ENCODE peak calls at places on chromosomes 13 and 19, in four cellular contexts. D is GM12892, U is GM12878, F is K562. O is an unnamed sample.

GRCh38 chr13:110028311-110028710 is 241.9 kb upstream of the IRS2 start:
- DNase-seq in U (no peak), D (no peak), F (no peak), O (no peak)

GRCh38 chr19:12858041-12858928 is 20.0 kb downstream of the MAST1 start:
- DNase-seq in U (no peak), F (no peak), D (no peak), O (no peak)

GRCh38 chr19:16571283-16571682 is 932 bp downstream of the SLC35E1 start:
- DNase-seq in D (no peak), F (no peak), U (no peak), O (no peak)

GRCh38 chr13:28671393-28671792 is 12.5 kb downstream of the POMP start:
- DNase-seq in F (no peak), U (no peak), D (no peak), O (no peak)

GRCh38 chr19:8361921-8362793 is 1.8 kb upstream of the ANGPTL4 start:
- DNase-seq in F (no peak), U (no peak), D (no peak), O (no peak)

GRCh38 chr19:15427350-15427700 is 8.5 kb upstream of the AKAP8L start:
- DNase-seq in D (no peak), U (no peak), F (no peak), O (no peak)

GRCh38 chr19:15337202-15337601 is 4.9 kb upstream of the BRD4 start:
- DNase-seq in U (no peak), F (no peak), D (no peak), O (no peak)

GRCh38 chr13:51453959-51454703 is 1.3 kb upstream of the INTS6 start:
- DNase-seq in D (no peak), F (peak), U (no peak), O (no peak)

GRCh38 chr13:45419945-45420344 is 1.8 kb upstream of the SLC25A30 start:
- DNase-seq in U (no peak), D (no peak), F (no peak), O (no peak)

GRCh38 chr13:34025746-34026145 is 207.8 kb downstream of the RFC3 start:
- DNase-seq in F (no peak), D (no peak), U (no peak), O (no peak)

GRCh38 chr19:30649934-30650614 is 277.9 kb downstream of the ZNF536 start:
- DNase-seq in U (peak), D (no peak), F (peak), O (peak)

GRCh38 chr13:99655351-99656091 is 154.2 kb downstream of the TM9SF2 start:
- DNase-seq in D (no peak), U (no peak), F (no peak), O (no peak)

GRCh38 chr13:21100211-21100610 is 38.8 kb upstream of the LATS2 start:
- DNase-seq in U (no peak), D (no peak), F (no peak), O (no peak)

GRCh38 chr19:37990362-37990761 is 83.4 kb downstream of the SIPA1L3 start:
- DNase-seq in U (no peak), F (no peak), D (no peak), O (no peak)

GRCh38 chr13:28047784-28048388 is 52.5 kb downstream of the FLT3 start:
- DNase-seq in F (no peak), D (peak), U (peak), O (no peak)

GRCh38 chr13:53100394-53101063 is 71.9 kb downstream of the OLFM4 start:
- DNase-seq in F (no peak), D (no peak), U (no peak), O (no peak)

GRCh38 chr13:27789153-27789494 is 3.2 kb upstream of the GSX1 start:
- DNase-seq in U (no peak), D (no peak), F (no peak), O (no peak)

GRCh38 chr19:49339364-49340068 is 4.3 kb downstream of the CD37 start:
- DNase-seq in U (no peak), D (no peak), F (peak), O (no peak)
- TF ChIP-seq POLR2AphosphoS5 in U (no peak), D (no peak), F (no peak), O (no peak)

GRCh38 chr19:44212250-44212864 is at the start of gene ZNF227:
- DNase-seq in D (peak), U (peak), F (peak), O (peak)
- TF ChIP-seq POLR2A in D (peak), U (peak), F (peak), O (peak)

GRCh38 chr19:1441677-1442438 is 3.7 kb downstream of the RPS15 start:
- DNase-seq in D (no peak), U (no peak), F (no peak), O (no peak)

GRCh38 chr19:1438933-1439358 is 750 bp downstream of the RPS15 start:
- DNase-seq in F (no peak), D (no peak), U (no peak), O (no peak)

GRCh38 chr19:1440418-1440801 is 2.2 kb downstream of the RPS15 start:
- DNase-seq in U (no peak), F (no peak), D (no peak), O (no peak)

GRCh38 chr19:1438035-1438932 is at the start of gene RPS15:
- DNase-seq in U (peak), D (peak), F (peak), O (peak)

DNA sequence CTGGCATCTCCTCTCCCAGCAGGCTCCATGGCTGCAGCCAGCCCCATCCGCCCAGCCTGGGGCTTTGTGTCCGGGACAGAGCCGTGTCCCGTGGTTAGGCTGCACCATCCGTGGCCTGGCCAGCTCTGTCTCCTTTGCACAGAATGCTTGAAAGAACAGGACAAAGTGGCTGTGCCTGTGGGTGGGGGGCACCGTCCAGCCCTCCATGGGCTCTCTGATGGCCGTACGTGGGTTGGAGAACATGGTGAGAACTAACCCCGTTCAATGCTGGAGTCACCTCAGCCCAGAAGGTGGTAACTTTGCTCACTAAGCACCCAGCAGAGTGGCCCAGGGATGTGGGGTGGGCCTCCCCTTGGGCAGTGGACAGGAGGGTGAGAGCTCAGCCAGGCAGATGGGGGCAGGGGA is 2.8 kb downstream of the RPS15 start:
- DNase-seq in F (no peak), U (no peak), D (no peak), O (no peak)
- TF ChIP-seq TAF1 in F (no peak), U (no peak), D (no peak), O (no peak)

GRCh38 chr19:35508129-35508528 is 5.3 kb downstream of the DMKN start:
- DNase-seq in D (no peak), U (no peak), F (no peak), O (no peak)

GRCh38 chr19:35509018-35509652 is 4.3 kb downstream of the DMKN start:
- DNase-seq in F (peak), D (peak), U (peak), O (no peak)

GRCh38 chr19:35509861-35510625 is 3.4 kb downstream of the DMKN start:
- DNase-seq in U (no peak), F (peak), D (peak), O (peak)

GRCh38 chr19:35505956-35506355 is 7.5 kb downstream of the DMKN start:
- DNase-seq in F (no peak), U (no peak), D (no peak), O (no peak)

DNA sequence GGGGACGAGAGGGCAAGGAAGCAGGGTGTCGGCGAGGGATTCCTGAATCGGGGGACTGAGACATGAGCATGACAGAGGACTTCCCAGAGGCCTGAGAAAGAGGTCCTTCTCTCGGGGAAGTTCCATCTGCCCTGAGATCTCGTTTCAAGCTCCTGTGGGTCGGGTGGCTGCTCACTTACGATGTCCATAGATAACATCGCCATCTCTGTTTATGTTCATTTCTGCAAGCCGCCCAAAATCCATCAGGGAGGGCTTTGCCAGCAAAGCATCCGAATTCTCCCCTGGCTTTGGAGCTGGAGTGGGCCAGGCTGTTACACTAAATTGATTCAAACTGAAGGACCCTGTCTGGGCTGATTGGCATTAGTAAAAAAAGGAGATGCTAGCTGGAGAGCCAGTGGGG is 5.9 kb downstream of the DMKN start:
- DNase-seq in U (no peak), F (no peak), D (no peak), O (no peak)
- TF ChIP-seq POLR2AphosphoS5 in U (no peak), F (no peak), D (no peak), O (no peak)

GRCh38 chr19:6719540-6719861 is 949 bp downstream of the C3 start:
- DNase-seq in D (no peak), U (no peak), F (no peak), O (no peak)

GRCh38 chr19:6721113-6721474 is 644 bp upstream of the C3 start:
- DNase-seq in D (no peak), F (no peak), U (no peak), O (no peak)

GRCh38 chr19:6721773-6722172 is 1.3 kb upstream of the C3 start:
- DNase-seq in F (no peak), U (no peak), D (no peak), O (no peak)

GRCh38 chr19:6719992-6720368 is 470 bp downstream of the C3 start:
- DNase-seq in U (no peak), F (no peak), D (no peak), O (no peak)

GRCh38 chr19:6720369-6721112 is at the start of gene C3:
- DNase-seq in U (no peak), F (peak), D (no peak), O (no peak)
- TF ChIP-seq POLR2A in U (no peak), F (no peak), D (no peak), O (no peak)

O was measured in GM12891.